ENCODE peak calls at places on chromosomes 11 and 22, in six cellular contexts. B, C, H, Y, I and T are unnamed samples. For H3K36me3, the result is how much of the 10 kb centered on the place peaks cover.

GRCh38 chr22:42138122-42138770 is 7.6 kb upstream of the CYP2D6 start:
- DNase-seq in Y (no peak), C (no peak), H (no peak), B (no peak), I (no peak), T (no peak)

GRCh38 chr22:49767355-49768062 is 60.2 kb downstream of the BRD1 start:
- DNase-seq in B (no peak), C (no peak), H (peak), I (peak), Y (peak), T (peak)

GRCh38 chr22:43993072-43993760 is 30.9 kb upstream of the PARVB start:
- DNase-seq in H (peak), C (peak), B (peak), Y (peak), I (peak), T (peak)

GRCh38 chr11:118206612-118207031 is 18.2 kb downstream of the JAML start:
- DNase-seq in I (no peak), C (no peak), H (peak), Y (no peak), B (no peak), T (peak)

GRCh38 chr11:16945671-16946469 is 68.3 kb downstream of the PLEKHA7 start:
- DNase-seq in H (peak), I (peak), B (peak), Y (peak), C (peak), T (peak)

GRCh38 chr22:46069518-46070214 is 80.7 kb upstream of the PPARA start:
- DNase-seq in Y (no peak), H (peak), I (no peak), B (peak), C (peak), T (peak)

GRCh38 chr11:27075192-27075591 is 34.6 kb downstream of the BBOX1 start:
- DNase-seq in C (no peak), I (no peak), H (no peak), Y (no peak), B (no peak), T (no peak)

GRCh38 chr11:133388260-133388659 is 144.0 kb downstream of the OPCML start:
- DNase-seq in H (no peak), Y (no peak), C (no peak), I (no peak), B (no peak), T (no peak)

GRCh38 chr22:27668828-27669797 is 132.4 kb downstream of the MN1 start:
- DNase-seq in H (peak), Y (peak), C (no peak), I (no peak), B (peak), T (no peak)

GRCh38 chr11:2097356-2097997 is 41.7 kb downstream of the IGF2 start:
- DNase-seq in C (no peak), I (no peak), H (peak), B (no peak), Y (peak), T (no peak)

GRCh38 chr22:49632199-49633009 is 195.3 kb downstream of the BRD1 start:
- DNase-seq in I (no peak), C (no peak), H (peak), B (peak), Y (peak), T (no peak)

GRCh38 chr11:57255618-57256017 is 18.6 kb upstream of the APLNR start:
- DNase-seq in B (no peak), I (no peak), Y (no peak), C (no peak), H (no peak), T (no peak)

GRCh38 chr22:23184764-23185113 is 4.4 kb downstream of the BCR start:
- DNase-seq in C (no peak), H (no peak), B (no peak), I (no peak), Y (no peak), T (no peak)

GRCh38 chr22:26673485-26673884 is 16.1 kb downstream of the MIAT start:
- DNase-seq in B (no peak), I (no peak), Y (peak), H (no peak), C (no peak), T (no peak)

GRCh38 chr11:117219455-117219854 is 12.4 kb downstream of the PCSK7 start:
- DNase-seq in C (no peak), B (no peak), H (no peak), I (no peak), Y (no peak), T (no peak)

GRCh38 chr11:103609117-103610066 is 427.0 kb upstream of the DDI1 start:
- DNase-seq in Y (peak), B (no peak), C (no peak), I (no peak), H (peak), T (no peak)

GRCh38 chr11:85823816-85824215 is 12.9 kb upstream of the SYTL2 start:
- DNase-seq in C (peak), B (no peak), H (no peak), I (peak), Y (no peak), T (no peak)

GRCh38 chr11:46391578-46392420 is at the start of gene CHRM4:
- DNase-seq in Y (peak), B (no peak), H (peak), C (no peak), I (no peak), T (no peak)

GRCh38 chr11:111846063-111846462 is 25.3 kb downstream of the ALG9 start:
- DNase-seq in H (no peak), I (no peak), Y (no peak), B (no peak), C (no peak), T (no peak)

GRCh38 chr22:36056980-36057379 is 28.4 kb upstream of the RBFOX2 start:
- DNase-seq in I (no peak), H (no peak), B (no peak), Y (no peak), C (no peak), T (no peak)

GRCh38 chr11:76169473-76169881 is 36.8 kb downstream of the WNT11 start:
- DNase-seq in H (no peak), Y (no peak), I (no peak), B (no peak), C (no peak), T (no peak)

GRCh38 chr11:57792870-57793269 is 31.3 kb downstream of the CTNND1 start:
- DNase-seq in I (no peak), Y (no peak), H (peak), B (no peak), C (no peak), T (no peak)

GRCh38 chr22:27238935-27239510 is 562.5 kb downstream of the MN1 start:
- DNase-seq in I (no peak), H (peak), B (no peak), Y (peak), C (no peak), T (no peak)

GRCh38 chr22:45206233-45206632 is 34.5 kb downstream of the KIAA0930 start:
- DNase-seq in I (no peak), C (no peak), B (no peak), Y (no peak), H (no peak), T (no peak)

GRCh38 chr11:7555067-7555699 is 41.4 kb downstream of the PPFIBP2 start:
- DNase-seq in C (no peak), Y (peak), B (peak), H (no peak), I (no peak), T (no peak)

DNA sequence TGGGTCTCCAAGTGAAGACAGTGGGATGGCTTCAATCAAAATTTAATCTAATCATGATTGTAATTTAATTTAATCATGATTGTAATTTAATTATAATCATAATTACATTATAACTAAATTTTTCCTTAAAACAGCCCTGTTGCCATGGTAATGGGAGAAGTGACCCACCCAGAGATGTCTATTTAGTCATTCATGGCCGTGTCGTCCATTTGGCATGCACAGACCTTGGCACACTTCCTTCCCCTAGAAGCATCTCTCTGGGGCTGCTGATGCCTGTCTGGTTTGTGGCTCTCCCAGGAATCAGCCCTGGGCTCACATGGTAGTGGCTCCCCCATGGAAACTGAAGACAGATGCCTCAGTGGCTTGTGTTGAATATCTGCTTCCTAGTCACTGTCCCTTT is 27.0 kb downstream of the P4HA3 start:
- DNase-seq in H (no peak), C (no peak), B (no peak), Y (no peak), I (no peak), T (no peak)
- H3K36me3 ChIP-seq in H (under half), C (under half), B (under half), Y (under half), I (under half), T (under half)

GRCh38 chr11:779120-779954 is 2.0 kb upstream of the GATD1 start:
- DNase-seq in Y (no peak), B (no peak), C (no peak), I (no peak), H (no peak), T (no peak)
- H3K4me3 ChIP-seq in Y (no peak), B (no peak), C (no peak), I (no peak), H (no peak), T (no peak)

GRCh38 chr22:29299136-29299900 is 7.1 kb upstream of the GAS2L1 start:
- DNase-seq in Y (no peak), I (no peak), H (no peak), C (no peak), B (no peak), T (no peak)

GRCh38 chr22:29300467-29300806 is 6.0 kb upstream of the GAS2L1 start:
- DNase-seq in B (no peak), I (no peak), Y (no peak), C (no peak), H (no peak), T (no peak)

GRCh38 chr22:29301716-29302401 is 4.6 kb upstream of the GAS2L1 start:
- DNase-seq in B (no peak), I (no peak), Y (no peak), C (no peak), H (no peak), T (no peak)

GRCh38 chr22:29300807-29301601 is 5.4 kb upstream of the GAS2L1 start:
- DNase-seq in C (no peak), I (no peak), H (no peak), B (no peak), Y (no peak), T (no peak)

GRCh38 chr22:29298641-29299040 is 7.8 kb upstream of the GAS2L1 start:
- DNase-seq in H (no peak), Y (no peak), C (no peak), I (no peak), B (no peak), T (no peak)
- H3K36me3 ChIP-seq in H (under half), Y (under half), C (half or more), I (half or more), B (under half), T (half or more)

DNA sequence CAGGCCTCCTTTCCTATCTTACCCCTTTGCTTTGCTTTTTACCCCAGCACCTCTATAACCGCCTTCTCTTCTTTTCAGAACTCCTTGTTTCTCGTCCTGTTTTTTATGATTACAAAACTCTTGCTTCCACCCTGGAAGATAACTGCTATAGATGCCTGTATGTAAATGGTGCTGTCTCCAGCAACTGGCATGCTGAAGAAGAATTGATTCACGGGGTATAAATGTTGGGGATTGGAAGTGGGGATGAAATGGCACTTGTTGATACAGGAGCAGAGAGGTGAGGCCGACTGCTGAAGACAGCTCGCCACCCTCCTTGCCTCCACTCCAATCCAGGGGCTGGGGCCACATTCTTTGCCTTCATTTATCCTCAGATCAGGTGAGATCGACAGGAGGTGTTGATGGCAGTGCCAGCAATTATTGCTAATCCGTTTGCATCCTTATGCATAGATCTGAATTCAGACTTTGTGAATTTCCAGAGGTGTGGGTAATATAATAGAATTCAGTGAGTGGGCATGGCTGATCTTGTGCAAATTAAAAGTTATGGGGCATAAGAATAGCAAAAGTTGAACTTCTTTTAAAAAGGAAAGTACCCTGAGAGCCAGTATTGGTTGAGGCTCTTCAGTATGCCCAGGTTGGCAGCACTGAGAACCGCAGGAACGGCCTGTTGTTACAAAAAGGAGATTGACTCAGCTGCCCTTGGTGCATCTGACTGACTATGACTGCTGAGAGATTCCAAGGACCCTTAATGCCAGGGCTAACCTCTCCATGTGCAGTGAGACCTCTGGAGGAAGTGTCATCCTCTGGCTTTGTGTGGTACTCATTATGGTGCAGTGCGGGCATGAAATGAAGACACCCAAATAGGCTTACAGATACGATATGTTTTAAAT is 5.3 kb downstream of the NEAT1 start:
- DNase-seq in B (no peak), I (no peak), Y (peak), H (peak), C (peak), T (peak)
- H3K4me3 ChIP-seq in B (peak), I (peak), Y (no peak), H (peak), C (peak), T (peak)

GRCh38 chr11:74847895-74848294 is 99.2 kb downstream of the RNF169 start:
- DNase-seq in H (no peak), C (no peak), B (no peak), Y (no peak), I (no peak), T (no peak)
- H3K36me3 ChIP-seq in H (under half), C (under half), B (under half), Y (under half), I (under half), T (half or more)

GRCh38 chr11:8685306-8685705 is 2.7 kb downstream of the RPL27A start:
- DNase-seq in I (no peak), B (no peak), C (no peak), Y (no peak), H (no peak), T (no peak)
- H3K4me3 ChIP-seq in I (no peak), B (no peak), C (no peak), Y (no peak), H (peak), T (peak)